ENCODE peak calls at places on chromosomes 3 and 15, in eight cellular contexts. R is Calu3, Z is GM13976, L is neural progenitor cell, D is foreskin fibroblast, V is AG04450, J is endothelial cell, P is GM20000. T is an unnamed sample.
A peak's percentile ranks its signal among the peaks of the same experiment; 100 is the strongest.

GRCh38 chr3:127427666-127428065 is 139.8 kb upstream of the PRR20G start:
- DNase-seq in R (no peak), Z (no peak), L (no peak), D (no peak), V (no peak), J (no peak), P (no peak), T (peak; percentile 80)

GRCh38 chr3:100245932-100246331 is 14.9 kb upstream of the TBC1D23 start:
- DNase-seq in R (no peak), Z (no peak), L (no peak), D (peak; percentile 50), V (no peak), J (no peak), P (no peak), T (no peak)

GRCh38 chr15:66036859-66037258 is 167.6 kb downstream of the RAB11A start:
- DNase-seq in R (no peak), Z (no peak), L (no peak), D (no peak), V (no peak), J (no peak), P (no peak), T (no peak)

GRCh38 chr3:194930439-194931204 is 244.9 kb downstream of the FAM43A start:
- DNase-seq in R (no peak), Z (no peak), L (no peak), D (peak; percentile 38), V (peak; percentile 13), J (peak; percentile 26), P (no peak), T (peak; percentile 53)

GRCh38 chr3:88882121-88882520 is 225.3 kb upstream of the EPHA3 start:
- DNase-seq in R (no peak), Z (no peak), L (no peak), D (no peak), V (no peak), J (no peak), P (no peak), T (no peak)

GRCh38 chr3:17157713-17158112 is 273.0 kb downstream of the PLCL2 start:
- DNase-seq in R (peak; percentile 20), Z (no peak), L (no peak), D (peak; percentile 69), V (no peak), J (no peak), P (no peak), T (no peak)

GRCh38 chr3:66762888-66763287 is 235.2 kb upstream of the KBTBD8 start:
- DNase-seq in R (no peak), Z (no peak), L (no peak), D (no peak), V (no peak), J (no peak), P (no peak), T (no peak)

GRCh38 chr15:37056168-37056893 is 44.0 kb downstream of the MEIS2 start:
- DNase-seq in R (no peak), Z (no peak), L (peak; percentile 72), D (no peak), V (no peak), J (no peak), P (no peak), T (no peak)

GRCh38 chr15:49187537-49188245 is 17.6 kb downstream of the GALK2 start:
- DNase-seq in R (no peak), Z (no peak), L (no peak), D (peak; percentile 12), V (peak; percentile 43), J (no peak), P (no peak), T (no peak)

GRCh38 chr3:30655187-30655812 is 48.9 kb downstream of the TGFBR2 start:
- DNase-seq in R (no peak), Z (no peak), L (no peak), D (no peak), V (no peak), J (no peak), P (peak; percentile 25), T (no peak)

GRCh38 chr15:39096608-39097007 is 484.3 kb upstream of the THBS1 start:
- DNase-seq in R (no peak), Z (no peak), L (no peak), D (no peak), V (no peak), J (no peak), P (no peak), T (no peak)

GRCh38 chr15:80920271-80920699 is 69.3 kb downstream of the MESD start:
- DNase-seq in R (no peak), Z (no peak), L (no peak), D (no peak), V (no peak), J (no peak), P (peak; percentile 22), T (no peak)

GRCh38 chr3:32048487-32049174 is 57.8 kb upstream of the GPD1L start:
- DNase-seq in R (no peak), Z (no peak), L (no peak), D (no peak), V (no peak), J (no peak), P (no peak), T (peak; percentile 23)

GRCh38 chr3:27127195-27127594 is 242.0 kb downstream of the NEK10 start:
- DNase-seq in R (no peak), Z (no peak), L (no peak), D (no peak), V (no peak), J (no peak), P (no peak), T (no peak)

GRCh38 chr3:65490132-65490531 is 548.6 kb downstream of the MAGI1 start:
- DNase-seq in R (no peak), Z (no peak), L (no peak), D (no peak), V (no peak), J (no peak), P (no peak), T (no peak)

GRCh38 chr15:43514241-43515057 is 3.0 kb upstream of the MAP1A start:
- DNase-seq in R (peak; percentile 11), Z (peak; percentile 51), L (peak; percentile 69), D (no peak), V (no peak), J (no peak), P (no peak), T (no peak)
- TF ChIP-seq CTCF in R (peak; percentile 23), Z (peak; percentile 27), L (peak; percentile 79), D (peak; percentile 59), V (peak; percentile 75), J (peak; percentile 63), P (peak; percentile 49), T (peak; percentile 65)

GRCh38 chr3:158912188-158912587 is 110.3 kb downstream of the MFSD1 start:
- DNase-seq in R (no peak), Z (no peak), L (no peak), D (no peak), V (no peak), J (no peak), P (no peak), T (no peak)
- TF ChIP-seq CTCF in R (peak; percentile 60), Z (no peak), L (peak; percentile 45), D (no peak), V (no peak), J (peak; percentile 49), P (no peak), T (no peak)

DNA sequence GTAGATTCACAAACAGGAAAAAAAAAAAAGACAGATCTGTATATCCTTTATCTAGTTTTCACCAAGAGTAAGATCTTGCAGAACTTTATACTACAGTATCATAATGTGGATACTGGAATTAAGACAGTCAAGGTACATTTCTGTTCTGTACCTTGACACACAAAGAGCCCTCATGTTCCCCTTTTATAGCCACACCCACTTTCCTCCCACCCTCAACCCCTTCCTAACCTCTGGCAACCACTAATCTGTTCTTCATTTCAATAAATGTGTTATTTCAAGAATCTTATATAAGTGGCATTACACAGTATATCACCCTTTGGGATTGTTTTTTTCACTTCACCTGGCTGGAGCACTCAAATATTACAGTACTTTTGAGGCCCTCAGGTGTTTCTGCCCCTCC is 3.6 kb upstream of the RAB6B start:
- DNase-seq in R (no peak), Z (no peak), L (no peak), D (no peak), V (no peak), J (no peak), P (no peak), T (no peak)
- TF ChIP-seq CTCF in R (no peak), Z (no peak), L (no peak), D (no peak), V (no peak), J (no peak), P (no peak), T (no peak)

GRCh38 chr15:30997270-30997669 is 5.8 kb upstream of the MTMR10 start:
- DNase-seq in R (no peak), Z (no peak), L (no peak), D (no peak), V (no peak), J (no peak), P (no peak), T (no peak)
- TF ChIP-seq CTCF in R (no peak), Z (no peak), L (no peak), D (no peak), V (no peak), J (no peak), P (no peak), T (no peak)

GRCh38 chr15:75532413-75533250 is 46.5 kb downstream of the PTPN9 start:
- DNase-seq in R (peak; percentile 61), Z (no peak), L (peak; percentile 65), D (peak; percentile 76), V (peak; percentile 70), J (peak; percentile 57), P (no peak), T (no peak)
- TF ChIP-seq CTCF in R (peak; percentile 56), Z (peak; percentile 12), L (peak; percentile 64), D (peak; percentile 23), V (peak; percentile 38), J (peak; percentile 71), P (no peak), T (peak; percentile 34)

GRCh38 chr3:11059090-11059798 is 66.7 kb downstream of the SLC6A1 start:
- DNase-seq in R (peak; percentile 66), Z (peak; percentile 73), L (peak; percentile 85), D (peak; percentile 56), V (peak; percentile 43), J (peak; percentile 77), P (peak; percentile 69), T (peak; percentile 90)
- TF ChIP-seq CTCF in R (peak; percentile 61), Z (peak; percentile 42), L (peak; percentile 88), D (peak; percentile 89), V (peak; percentile 97), J (peak; percentile 77), P (peak; percentile 43), T (peak; percentile 95)

DNA sequence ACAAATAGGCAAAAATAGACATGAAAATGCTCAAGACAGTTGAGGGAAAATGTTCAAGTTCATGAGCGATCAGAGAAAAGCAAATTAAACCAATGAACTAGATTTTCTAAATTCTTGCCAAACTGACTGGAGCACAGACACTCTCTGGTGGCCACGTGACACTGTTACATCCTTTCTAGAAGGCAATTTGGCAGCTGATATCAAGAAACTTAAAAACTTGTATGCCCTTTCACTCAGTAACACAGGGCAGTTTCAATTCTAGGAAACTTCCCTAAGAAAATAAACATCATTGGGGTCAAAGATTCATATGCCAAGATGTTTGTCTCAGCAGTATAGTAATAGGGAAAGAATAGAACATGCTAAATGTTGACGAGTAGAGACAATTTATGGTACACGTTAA is 52.2 kb downstream of the ABHD5 start:
- DNase-seq in R (no peak), Z (no peak), L (no peak), D (peak; percentile 74), V (no peak), J (no peak), P (no peak), T (no peak)
- TF ChIP-seq CTCF in R (no peak), Z (no peak), L (peak; percentile 21), D (peak; percentile 13), V (peak; percentile 43), J (no peak), P (no peak), T (peak; percentile 49)

T was measured in osteocyte.